ENCODE peak calls at places on chromosomes 4 and X, in six cellular contexts. A is BE2C, Y is transverse colon, H is neural progenitor cell, Z is lower lobe of right lung, T is MM.1S. K is an unnamed sample. For H3K27me3 and H3K4me1, the result is how much of the 10 kb centered on the place peaks cover.

GRCh38 chr4:41181037-41181436 is 33.3 kb downstream of the APBB2 start:
- DNase-seq in A (no peak), Y (no peak), H (no peak), Z (no peak), T (no peak), K (no peak)

GRCh38 chr4:159232465-159233106 is 129.7 kb downstream of the RAPGEF2 start:
- DNase-seq in A (no peak), Y (no peak), H (no peak), Z (no peak), T (no peak), K (no peak)

GRCh38 chr4:76894537-76894936 is 3.4 kb downstream of the SOWAHB start:
- DNase-seq in A (no peak), Y (no peak), H (no peak), Z (no peak), T (no peak), K (no peak)

GRCh38 chr4:38223801-38224236 is 263.6 kb downstream of the PTTG2 start:
- DNase-seq in A (peak), Y (peak), H (no peak), Z (no peak), T (no peak), K (no peak)

GRCh38 chrX:47637546-47638195 is 7.9 kb upstream of the CFP start:
- DNase-seq in A (no peak), Y (peak), H (peak), Z (peak), T (no peak), K (no peak)

GRCh38 chrX:30643313-30643821 is 9.9 kb upstream of the GK start:
- DNase-seq in A (no peak), Y (no peak), H (no peak), Z (no peak), T (no peak), K (no peak)

GRCh38 chr4:186936496-186937375 is 213.1 kb upstream of the FAT1 start:
- DNase-seq in A (no peak), Y (no peak), H (no peak), Z (no peak), T (no peak), K (no peak)

GRCh38 chrX:41192880-41193279 is 107.6 kb downstream of the USP9X start:
- DNase-seq in A (no peak), Y (no peak), H (no peak), Z (no peak), T (no peak), K (no peak)

GRCh38 chr4:26206981-26207380 is 113.8 kb upstream of the RBPJ start:
- DNase-seq in A (no peak), Y (no peak), H (no peak), Z (no peak), T (no peak), K (no peak)

GRCh38 chrX:24955372-24955771 is 60.4 kb downstream of the ARX start:
- DNase-seq in A (no peak), Y (no peak), H (no peak), Z (no peak), T (no peak), K (no peak)

GRCh38 chr4:75881476-75881875 is 20.8 kb downstream of the PPEF2 start:
- DNase-seq in A (no peak), Y (no peak), H (no peak), Z (no peak), T (no peak), K (no peak)

GRCh38 chr4:7295201-7295916 is 103.0 kb downstream of the SORCS2 start:
- DNase-seq in A (no peak), Y (peak), H (no peak), Z (peak), T (no peak), K (no peak)

GRCh38 chr4:63296773-63297172 is 1112.5 kb downstream of the TECRL start:
- DNase-seq in A (no peak), Y (no peak), H (peak), Z (no peak), T (no peak), K (no peak)

GRCh38 chr4:34176609-34177008 is 2067.7 kb downstream of the ARAP2 start:
- DNase-seq in A (no peak), Y (no peak), H (no peak), Z (no peak), T (no peak), K (no peak)

GRCh38 chr4:76623217-76624060 is 188.4 kb downstream of the SHROOM3 start:
- DNase-seq in A (no peak), Y (no peak), H (no peak), Z (no peak), T (no peak), K (no peak)

GRCh38 chr4:6372649-6373525 is 99.5 kb downstream of the PPP2R2C start:
- DNase-seq in A (peak), Y (no peak), H (peak), Z (no peak), T (peak), K (peak)

GRCh38 chr4:955931-956381 is 17.4 kb downstream of the DGKQ start:
- DNase-seq in A (no peak), Y (no peak), H (no peak), Z (no peak), T (no peak), K (no peak)

GRCh38 chrX:138519296-138519695 is 192.2 kb downstream of the FGF13 start:
- DNase-seq in A (no peak), Y (no peak), H (peak), Z (no peak), T (no peak), K (no peak)

GRCh38 chr4:105944535-105944934 is 49.3 kb downstream of the NPNT start:
- DNase-seq in A (no peak), Y (no peak), H (no peak), Z (no peak), T (no peak), K (no peak)

GRCh38 chr4:175412744-175413143 is 399.3 kb downstream of the GPM6A start:
- DNase-seq in A (no peak), Y (no peak), H (no peak), Z (no peak), T (no peak), K (no peak)

GRCh38 chrX:21875013-21875412 is 19.2 kb downstream of the YY2 start:
- DNase-seq in A (no peak), Y (no peak), H (no peak), Z (no peak), T (no peak), K (no peak)

GRCh38 chr4:60938621-60939020 is 261.5 kb upstream of the ADGRL3 start:
- DNase-seq in A (no peak), Y (no peak), H (no peak), Z (no peak), T (no peak), K (no peak)

GRCh38 chr4:128711361-128711760 is 98.1 kb upstream of the JADE1 start:
- DNase-seq in A (peak), Y (no peak), H (no peak), Z (no peak), T (no peak), K (peak)

GRCh38 chr4:185500576-185500975 is 29.0 kb upstream of the CCDC110 start:
- DNase-seq in A (no peak), Y (no peak), H (no peak), Z (no peak), T (no peak), K (no peak)

GRCh38 chr4:28548549-28548948 is 1687.9 kb downstream of the STIM2 start:
- DNase-seq in A (no peak), Y (no peak), H (no peak), Z (no peak), T (no peak), K (no peak)

GRCh38 chr4:170271723-170272122 is 182.0 kb upstream of the AADAT start:
- DNase-seq in A (no peak), Y (no peak), H (no peak), Z (no peak), T (peak), K (no peak)

GRCh38 chr4:77650787-77651186 is 45.2 kb downstream of the CXCL13 start:
- DNase-seq in A (no peak), Y (no peak), H (no peak), Z (no peak), T (peak), K (no peak)

GRCh38 chrX:18995216-18995615 is 11.3 kb upstream of the PHKA2 start:
- DNase-seq in A (no peak), Y (no peak), H (no peak), Z (no peak), T (no peak), K (no peak)

GRCh38 chrX:151019837-151020236 is 36.7 kb downstream of the HMGB3 start:
- DNase-seq in A (no peak), Y (no peak), H (no peak), Z (no peak), T (no peak), K (no peak)

GRCh38 chrX:104351173-104351769 is 96.5 kb upstream of the ESX1 start:
- DNase-seq in A (no peak), Y (no peak), H (no peak), Z (no peak), T (no peak), K (no peak)

GRCh38 chr4:71713611-71714203 is 70.2 kb downstream of the GC start:
- DNase-seq in A (no peak), Y (no peak), H (peak), Z (no peak), T (peak), K (no peak)

GRCh38 chr4:23822181-23822580 is 67.7 kb downstream of the PPARGC1A start:
- DNase-seq in A (no peak), Y (no peak), H (no peak), Z (no peak), T (no peak), K (no peak)

GRCh38 chrX:115348440-115349225 is 59.1 kb downstream of the LUZP4 start:
- DNase-seq in A (no peak), Y (no peak), H (no peak), Z (no peak), T (no peak), K (no peak)

GRCh38 chr4:177292171-177292570 is 17.5 kb upstream of the NEIL3 start:
- DNase-seq in A (no peak), Y (no peak), H (no peak), Z (no peak), T (no peak), K (no peak)

GRCh38 chrX:155048997-155049619 is 21.8 kb downstream of the CMC4 start:
- DNase-seq in A (peak), Y (peak), H (peak), Z (no peak), T (no peak), K (peak)

GRCh38 chr4:41992967-41993857 is 2.9 kb downstream of the SLC30A9 start:
- DNase-seq in A (no peak), Y (no peak), H (no peak), Z (no peak), T (no peak), K (peak)

DNA sequence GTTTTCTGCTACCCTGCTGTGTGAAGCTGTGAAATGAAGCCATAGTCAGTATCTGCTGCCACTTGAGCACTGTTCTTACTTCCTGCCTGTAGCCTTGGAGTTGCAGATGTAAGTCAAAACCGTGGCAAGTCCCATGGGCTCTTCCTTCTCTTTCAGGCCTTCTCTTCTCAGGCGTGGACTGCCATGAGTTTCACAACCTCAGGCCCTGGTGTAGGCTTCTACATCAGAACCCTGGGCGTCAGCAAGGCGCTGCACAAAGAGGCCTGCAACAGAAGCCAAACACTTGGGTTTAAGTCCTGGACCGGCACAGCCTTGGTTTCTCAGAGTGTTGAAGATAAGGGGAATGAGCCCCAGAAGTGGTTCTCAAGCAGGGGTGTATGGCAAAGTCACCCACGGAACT is 2.5 kb downstream of the ZNF518B start:
- DNase-seq in A (no peak), Y (no peak), H (no peak), Z (no peak), T (no peak), K (no peak)
- H3K27me3 ChIP-seq in A (under half), Y (under half), H (under half), Z (under half), T (under half), K (under half)

GRCh38 chr4:108483650-108484049 is 136.7 kb upstream of the RPL34 start:
- DNase-seq in A (no peak), Y (no peak), H (no peak), Z (no peak), T (no peak), K (no peak)
- H3K4me1 ChIP-seq in A (under half), Y (under half), H (under half), Z (under half), T (under half), K (under half)

DNA sequence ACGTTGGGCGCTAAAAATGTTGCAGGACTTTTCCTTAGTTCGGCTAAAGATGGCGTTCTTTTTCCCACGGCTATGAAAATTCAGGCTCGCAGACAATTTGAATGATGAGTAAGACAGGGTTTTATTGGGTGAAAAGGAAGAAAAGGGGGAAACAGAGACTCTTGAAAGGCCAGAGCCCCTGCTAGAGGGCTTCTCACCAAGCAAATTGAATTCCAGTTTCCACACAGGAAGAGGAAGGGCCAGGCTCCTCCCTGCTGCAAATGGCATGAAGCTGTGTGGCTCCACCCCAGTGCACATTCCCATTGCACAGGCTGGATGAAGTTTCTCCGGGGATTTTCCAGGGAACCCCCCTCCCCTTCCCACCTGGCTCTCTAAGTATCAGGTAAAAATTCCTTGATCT is 210.9 kb downstream of the KLHL4 start:
- DNase-seq in A (peak), Y (no peak), H (no peak), Z (no peak), T (no peak), K (no peak)
- H3K27me3 ChIP-seq in A (under half), Y (under half), H (under half), Z (under half), T (under half), K (under half)

GRCh38 chr4:165635261-165635838 is 237.7 kb upstream of the TLL1 start:
- DNase-seq in A (peak), Y (no peak), H (peak), Z (no peak), T (peak), K (peak)
- H3K4me1 ChIP-seq in A (under half), Y (under half), H (under half), Z (under half), T (under half), K (under half)

GRCh38 chr4:173211222-173211621 is 42.6 kb downstream of the GALNT7 start:
- DNase-seq in A (no peak), Y (no peak), H (no peak), Z (no peak), T (no peak), K (no peak)
- H3K27me3 ChIP-seq in A (under half), Y (under half), H (under half), Z (under half), T (under half), K (under half)

GRCh38 chr4:155734065-155734464 is 24.8 kb upstream of the GUCY1B1 start:
- DNase-seq in A (no peak), Y (no peak), H (no peak), Z (no peak), T (no peak), K (no peak)
- H3K4me1 ChIP-seq in A (under half), Y (under half), H (under half), Z (under half), T (under half), K (under half)

GRCh38 chr4:152360045-152360410 is 175.9 kb downstream of the FBXW7 start:
- DNase-seq in A (no peak), Y (no peak), H (no peak), Z (no peak), T (no peak), K (no peak)

GRCh38 chr4:152364883-152365282 is 171.0 kb downstream of the FBXW7 start:
- DNase-seq in A (no peak), Y (no peak), H (no peak), Z (no peak), T (no peak), K (no peak)

GRCh38 chr4:152363904-152364303 is 172.0 kb downstream of the FBXW7 start:
- DNase-seq in A (no peak), Y (no peak), H (no peak), Z (no peak), T (no peak), K (no peak)

GRCh38 chr4:152363086-152363485 is 172.8 kb downstream of the FBXW7 start:
- DNase-seq in A (no peak), Y (no peak), H (no peak), Z (no peak), T (no peak), K (no peak)

GRCh38 chr4:152364383-152364782 is 171.5 kb downstream of the FBXW7 start:
- DNase-seq in A (no peak), Y (no peak), H (no peak), Z (no peak), T (no peak), K (no peak)
- H3K27me3 ChIP-seq in A (under half), Y (under half), H (under half), Z (under half), T (under half), K (under half)

K was measured in HAP-1.